ENCODE peak calls at places on chromosomes 3 and 15, in four cellular contexts. V is GM12878, M is K562, P is H1. B is an unnamed sample.

GRCh38 chr15:32688151-32688639 is 29.6 kb upstream of the GREM1 start:
- DNase-seq in V (no peak), M (no peak), P (no peak), B (peak)

GRCh38 chr15:100987143-100987542 is 68.0 kb downstream of the LRRK1 start:
- DNase-seq in V (no peak), M (no peak), P (no peak), B (no peak)

GRCh38 chr15:76161153-76162049 is 101.6 kb downstream of the TMEM266 start:
- DNase-seq in V (no peak), M (no peak), P (no peak), B (no peak)

GRCh38 chr3:150583028-150583427 is 20.1 kb upstream of the SELENOT start:
- DNase-seq in V (no peak), M (no peak), P (no peak), B (no peak)

GRCh38 chr3:12462159-12462962 is 21.9 kb upstream of the TSEN2 start:
- DNase-seq in V (no peak), M (no peak), P (no peak), B (peak)

GRCh38 chr3:39150170-39150802 is 3.1 kb downstream of the CSRNP1 start:
- DNase-seq in V (no peak), M (no peak), P (no peak), B (no peak)

GRCh38 chr15:79179108-79179561 is 88.6 kb upstream of the RASGRF1 start:
- DNase-seq in V (no peak), M (peak), P (no peak), B (peak)

GRCh38 chr3:177928156-177928555 is 608.1 kb upstream of the KCNMB2 start:
- DNase-seq in V (no peak), M (peak), P (no peak), B (no peak)

GRCh38 chr3:36763850-36764703 is at the start of gene DCLK3:
- DNase-seq in V (no peak), M (no peak), P (peak), B (no peak)

GRCh38 chr3:49606427-49606826 is 52.1 kb downstream of the BSN start:
- DNase-seq in V (no peak), M (no peak), P (peak), B (no peak)

GRCh38 chr3:49600781-49601180 is 46.5 kb downstream of the BSN start:
- DNase-seq in V (no peak), M (no peak), P (no peak), B (no peak)

GRCh38 chr3:49601358-49602048 is 47.2 kb downstream of the BSN start:
- DNase-seq in V (no peak), M (no peak), P (no peak), B (no peak)

GRCh38 chr3:49602049-49602554 is 47.8 kb downstream of the BSN start:
- DNase-seq in V (no peak), M (no peak), P (no peak), B (no peak)

DNA sequence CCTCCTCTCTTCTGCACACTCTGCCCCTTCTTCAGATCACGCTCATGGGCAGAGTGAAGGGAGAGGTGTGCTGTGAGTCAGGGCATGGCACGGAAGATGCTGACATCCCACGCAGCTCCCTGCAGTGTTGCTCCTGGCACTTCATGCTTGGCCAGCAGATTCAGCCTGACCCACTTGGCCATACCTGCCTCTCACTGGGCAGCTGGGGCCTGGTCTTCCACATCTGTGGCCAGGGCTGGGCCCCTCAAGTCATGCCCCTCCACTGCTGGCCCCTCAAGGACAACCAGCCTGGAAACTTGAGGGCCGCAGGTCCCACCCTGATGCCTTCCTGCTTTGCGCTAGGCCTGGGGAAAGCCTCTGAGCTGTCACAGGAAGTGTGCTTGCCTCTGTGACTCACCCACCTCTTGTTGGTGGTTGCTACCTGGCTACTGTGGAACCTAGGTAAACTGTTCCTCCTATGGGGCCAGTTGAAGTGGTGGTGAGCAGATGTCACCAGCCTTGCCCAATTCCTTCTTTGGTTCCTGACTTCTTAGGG is 48.7 kb downstream of the BSN start:
- DNase-seq in V (no peak), M (no peak), P (no peak), B (no peak)
- TF ChIP-seq KDM1A in V (no peak), M (no peak), P (no peak), B (no peak)

GRCh38 chr3:106299300-106300098 is 430.7 kb upstream of the CBLB start:
- DNase-seq in V (peak), M (no peak), P (no peak), B (no peak)
- TF ChIP-seq EZH2 in V (no peak), M (no peak), P (no peak), B (no peak)

GRCh38 chr3:138491971-138492370 is 57.6 kb downstream of the ESYT3 start:
- DNase-seq in V (no peak), M (no peak), P (no peak), B (no peak)
- TF ChIP-seq KDM1A in V (no peak), M (no peak), P (no peak), B (no peak)

GRCh38 chr3:127456471-127457093 is 134.0 kb downstream of the TPRA1 start:
- DNase-seq in V (no peak), M (no peak), P (peak), B (no peak)
- TF ChIP-seq EZH2 in V (no peak), M (no peak), P (peak), B (no peak)

B was measured in HepG2.